ENCODE peak calls at places on chromosomes 11 and 22, in four cellular contexts. A, M, H and F are unnamed samples.

GRCh38 chr11:125621995-125622394 is 3.0 kb upstream of the CHEK1 start:
- DNase-seq in A (no peak), M (peak), H (no peak), F (no peak)

GRCh38 chr11:44574620-44575287 is 9.3 kb downstream of the CD82 start:
- DNase-seq in A (no peak), M (peak), H (peak), F (no peak)

GRCh38 chr11:118306556-118306955 is 2.0 kb downstream of the CD3E start:
- DNase-seq in A (no peak), M (no peak), H (no peak), F (no peak)

GRCh38 chr11:43243901-43244300 is 67.9 kb upstream of the API5 start:
- DNase-seq in A (no peak), M (no peak), H (no peak), F (no peak)

GRCh38 chr22:37126882-37127281 is 17.4 kb upstream of the TMPRSS6 start:
- DNase-seq in A (no peak), M (no peak), H (peak), F (no peak)

GRCh38 chr11:113874920-113875413 is 405 bp downstream of the USP28 start:
- DNase-seq in A (no peak), M (peak), H (no peak), F (no peak)

GRCh38 chr22:20115691-20116375 is at the start of gene RANBP1:
- DNase-seq in A (peak), M (no peak), H (no peak), F (peak)

GRCh38 chr11:129287920-129288319 is 87.7 kb upstream of the BARX2 start:
- DNase-seq in A (no peak), M (no peak), H (no peak), F (no peak)

GRCh38 chr11:8233691-8234424 is 29.8 kb downstream of the LMO1 start:
- DNase-seq in A (peak), M (no peak), H (no peak), F (no peak)

GRCh38 chr11:74683941-74684481 is 47.2 kb downstream of the CHRDL2 start:
- DNase-seq in A (peak), M (no peak), H (no peak), F (peak)

GRCh38 chr22:41596776-41597634 is 7.4 kb upstream of the PMM1 start:
- DNase-seq in A (peak), M (peak), H (peak), F (peak)

GRCh38 chr11:122795281-122795680 is 43.0 kb upstream of the CRTAM start:
- DNase-seq in A (no peak), M (no peak), H (no peak), F (no peak)

GRCh38 chr11:100863080-100863581 is 176.0 kb downstream of the ARHGAP42 start:
- DNase-seq in A (no peak), M (no peak), H (no peak), F (no peak)

GRCh38 chr11:61860054-61860903 is 31.1 kb downstream of the FADS3 start:
- DNase-seq in A (no peak), M (no peak), H (no peak), F (no peak)

GRCh38 chr11:119306373-119306890 is 10.5 kb downstream of the MCAM start:
- DNase-seq in A (no peak), M (no peak), H (no peak), F (no peak)

GRCh38 chr11:62534779-62535545 is 11.6 kb downstream of the AHNAK start:
- DNase-seq in A (no peak), M (no peak), H (no peak), F (no peak)

GRCh38 chr11:108063410-108063809 is 54.7 kb downstream of the CUL5 start:
- DNase-seq in A (no peak), M (no peak), H (no peak), F (no peak)

GRCh38 chr11:86459682-86460460 is 85.2 kb downstream of the CCDC81 start:
- DNase-seq in A (peak), M (peak), H (no peak), F (peak)

GRCh38 chr11:60942207-60942606 is 9.8 kb downstream of the SLC15A3 start:
- DNase-seq in A (no peak), M (no peak), H (no peak), F (no peak)

GRCh38 chr11:83042966-83043711 is 28.6 kb downstream of the RAB30 start:
- DNase-seq in A (no peak), M (no peak), H (no peak), F (no peak)

GRCh38 chr11:47904048-47904447 is 55.9 kb upstream of the NUP160 start:
- DNase-seq in A (no peak), M (no peak), H (no peak), F (no peak)

GRCh38 chr22:27867958-27868737 is 50.9 kb downstream of the PITPNB start:
- DNase-seq in A (no peak), M (peak), H (no peak), F (no peak)

GRCh38 chr22:27872488-27872887 is 46.6 kb downstream of the PITPNB start:
- DNase-seq in A (no peak), M (no peak), H (no peak), F (no peak)

GRCh38 chr22:27871306-27872014 is 47.6 kb downstream of the PITPNB start:
- DNase-seq in A (no peak), M (no peak), H (no peak), F (no peak)

GRCh38 chr22:27868738-27869282 is 50.2 kb downstream of the PITPNB start:
- DNase-seq in A (no peak), M (no peak), H (no peak), F (no peak)

GRCh38 chr22:27870234-27871191 is 48.5 kb downstream of the PITPNB start:
- DNase-seq in A (no peak), M (no peak), H (no peak), F (no peak)
- H3K27ac ChIP-seq in A (no peak), M (no peak), H (no peak), F (no peak)

GRCh38 chr22:50537765-50538164 is 7.9 kb upstream of the KLHDC7B start:
- DNase-seq in A (peak), M (no peak), H (no peak), F (peak)

GRCh38 chr22:50544078-50544745 is 1.5 kb upstream of the KLHDC7B start:
- DNase-seq in A (peak), M (no peak), H (peak), F (peak)

GRCh38 chr22:50542416-50542927 is 3.2 kb upstream of the KLHDC7B start:
- DNase-seq in A (no peak), M (no peak), H (no peak), F (peak)

GRCh38 chr22:50536231-50536630 is 6.4 kb upstream of the TYMP start:
- DNase-seq in A (no peak), M (no peak), H (peak), F (no peak)

DNA sequence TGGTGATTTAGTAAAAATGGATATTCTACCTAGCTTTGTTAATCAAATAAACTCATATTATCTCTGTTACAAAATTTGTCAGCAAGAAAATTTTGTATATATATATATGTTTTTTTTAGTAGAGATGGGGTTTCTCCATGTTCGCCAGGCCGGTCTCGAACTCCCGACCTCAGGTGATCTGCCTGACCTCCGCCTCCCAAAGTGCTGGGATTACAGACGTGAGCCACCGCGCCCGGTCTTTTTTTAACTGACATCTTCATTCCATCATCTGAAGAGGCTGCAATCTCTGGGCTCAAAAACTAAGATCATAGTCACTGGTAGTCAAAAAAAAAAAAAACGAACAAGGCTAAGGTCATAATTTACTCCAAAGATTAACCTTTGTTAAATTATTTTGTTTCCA is 5.3 kb upstream of the KLHDC7B start:
- DNase-seq in A (no peak), M (no peak), H (no peak), F (no peak)
- H3K27ac ChIP-seq in A (peak), M (peak), H (peak), F (no peak)

DNA sequence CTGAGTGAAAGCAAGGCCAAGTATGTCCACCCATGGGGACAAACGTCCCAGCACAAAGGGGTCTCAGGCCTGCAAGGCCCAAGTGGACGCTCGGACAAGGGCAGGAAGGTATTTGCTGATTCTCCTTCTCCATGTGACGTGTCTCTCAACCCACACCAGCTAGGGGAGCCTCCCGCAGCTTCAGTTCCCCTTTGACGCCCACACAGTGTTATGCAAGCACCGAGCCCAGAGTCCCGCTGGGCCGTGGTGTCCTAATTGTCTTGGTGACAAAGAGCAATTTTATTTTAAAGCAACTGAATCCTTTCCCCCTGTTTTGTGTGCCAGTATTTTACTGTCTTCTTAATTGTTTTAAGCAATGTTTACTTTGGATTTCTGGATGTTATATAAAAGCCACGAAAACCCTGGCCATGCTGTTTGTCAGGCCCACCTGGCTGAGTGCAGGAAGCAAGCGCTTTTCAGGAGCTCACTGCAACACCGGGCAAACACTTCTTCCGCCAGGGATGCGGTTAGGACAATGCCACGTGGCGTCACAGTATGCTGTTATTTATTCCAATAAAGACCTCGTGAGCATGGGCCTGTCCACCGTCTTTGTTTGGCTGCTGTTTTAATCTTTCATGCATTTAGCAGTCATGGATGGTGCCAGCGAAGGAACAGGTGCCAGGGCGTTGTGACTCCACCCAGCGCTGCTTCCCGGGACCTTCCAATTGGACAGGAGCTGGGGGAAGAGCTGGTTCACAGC is 8.2 kb upstream of the PARVG start:
- DNase-seq in A (peak), M (no peak), H (no peak), F (peak)
- H3K27ac ChIP-seq in A (peak), M (no peak), H (no peak), F (no peak)

DNA sequence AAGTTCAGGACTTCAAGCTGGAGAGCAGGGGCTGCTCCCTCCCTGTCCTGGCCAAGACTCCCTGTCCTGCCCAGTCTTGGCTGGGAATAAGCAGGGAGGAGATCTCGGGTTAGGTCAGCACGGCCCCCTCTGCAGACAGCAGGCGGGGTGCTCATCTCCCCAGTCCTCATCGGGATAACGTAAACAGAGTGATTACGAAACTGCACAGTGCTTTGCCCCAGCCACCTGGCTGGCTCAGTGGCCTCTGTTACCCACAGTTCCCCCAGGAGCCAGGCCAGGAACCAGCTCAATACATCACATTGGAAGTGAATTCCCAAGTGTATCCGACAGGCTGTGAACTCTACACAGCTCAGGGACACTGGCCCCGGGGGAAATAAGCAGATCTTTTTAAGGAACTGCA is 42.7 kb upstream of the KCNJ11 start:
- DNase-seq in A (no peak), M (no peak), H (no peak), F (no peak)
- H3K27ac ChIP-seq in A (no peak), M (no peak), H (no peak), F (no peak)

GRCh38 chr11:313787-314547 is at the start of gene IFITM1:
- DNase-seq in A (peak), M (no peak), H (peak), F (no peak)

GRCh38 chr11:315516-315994 is 1.7 kb downstream of the IFITM1 start:
- DNase-seq in A (no peak), M (no peak), H (no peak), F (no peak)

GRCh38 chr11:313304-313786 is 495 bp upstream of the IFITM1 start:
- DNase-seq in A (no peak), M (no peak), H (no peak), F (no peak)

GRCh38 chr11:316031-316701 is 2.3 kb downstream of the IFITM1 start:
- DNase-seq in A (peak), M (no peak), H (no peak), F (peak)

GRCh38 chr11:315051-315481 is 1.2 kb downstream of the IFITM1 start:
- DNase-seq in A (no peak), M (no peak), H (no peak), F (no peak)
- H3K27ac ChIP-seq in A (peak), M (no peak), H (no peak), F (no peak)

DNA sequence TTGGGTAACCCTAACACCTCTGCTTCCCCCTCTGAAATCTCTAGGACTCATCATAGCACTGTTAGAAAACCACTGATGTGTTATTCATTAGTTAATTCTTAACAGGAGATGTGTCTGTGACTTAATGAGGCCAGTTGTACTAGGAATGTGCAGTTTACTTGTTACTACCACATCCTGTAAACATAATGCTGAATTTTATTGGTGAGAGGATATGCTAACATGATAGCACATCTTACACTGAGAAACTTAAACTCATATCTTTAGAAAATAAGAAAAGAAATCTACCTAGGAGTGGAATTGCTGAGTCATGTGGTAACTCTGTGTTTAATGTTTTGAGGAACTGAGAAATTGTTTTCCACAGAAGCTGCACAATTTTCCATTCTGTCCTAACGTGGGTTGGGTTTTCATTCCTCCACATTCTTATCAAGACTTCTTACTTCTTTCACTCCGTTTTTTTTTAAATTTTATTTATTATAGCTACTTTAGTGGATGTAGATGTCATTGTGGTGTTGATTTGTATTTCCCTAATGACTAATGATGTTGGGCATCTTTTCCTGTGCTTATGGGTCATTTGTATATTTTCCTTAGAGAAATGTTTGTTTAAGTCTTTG is 33.7 kb downstream of the RNF121 start:
- DNase-seq in A (no peak), M (peak), H (peak), F (no peak)
- H3K27ac ChIP-seq in A (no peak), M (peak), H (no peak), F (no peak)

GRCh38 chr11:77096591-77097019 is 6.0 kb upstream of the OMP start:
- DNase-seq in A (peak), M (no peak), H (no peak), F (no peak)
- H3K27ac ChIP-seq in A (no peak), M (no peak), H (no peak), F (no peak)